ENCODE peak calls at places on chromosomes 7 and 10, in six cellular contexts. E is amniotic stem cell, D is NCI-H1417, P is HTR-8/SVneo, O is astrocyte of the hippocampus, V is GM23248. T is an unnamed sample.

GRCh38 chr10:43623351-43623750 is 17.1 kb downstream of the ZNF485 start:
- DNase-seq in E (no peak), D (no peak), P (no peak), O (peak; percentile 50), V (peak; percentile 26), T (no peak)

GRCh38 chr7:99092064-99092720 is 51.7 kb downstream of the SMURF1 start:
- DNase-seq in E (no peak), D (no peak), P (no peak), O (no peak), V (no peak), T (no peak)

GRCh38 chr7:27173412-27174076 is 576 bp downstream of the HOXA10 start:
- DNase-seq in E (no peak), D (peak; percentile 88), P (no peak), O (no peak), V (peak; percentile 74), T (peak; percentile 47)

GRCh38 chr7:45033261-45033930 is 33.4 kb downstream of the CCM2 start:
- DNase-seq in E (no peak), D (no peak), P (no peak), O (peak; percentile 68), V (peak; percentile 87), T (peak; percentile 17)

GRCh38 chr7:130814753-130815152 is 80.7 kb upstream of the KLF14 start:
- DNase-seq in E (no peak), D (peak; percentile 23), P (no peak), O (peak; percentile 41), V (peak; percentile 70), T (peak; percentile 38)

GRCh38 chr7:74044366-74045350 is 16.7 kb downstream of the ELN start:
- DNase-seq in E (no peak), D (no peak), P (no peak), O (no peak), V (no peak), T (no peak)

GRCh38 chr10:76122056-76122455 is 690.6 kb downstream of the LRMDA start:
- DNase-seq in E (no peak), D (no peak), P (no peak), O (no peak), V (no peak), T (no peak)

GRCh38 chr7:1093916-1094508 is 6.1 kb downstream of the GPER1 start:
- DNase-seq in E (no peak), D (no peak), P (no peak), O (no peak), V (no peak), T (no peak)

GRCh38 chr7:150978136-150978789 is at the start of gene KCNH2:
- DNase-seq in E (no peak), D (peak; percentile 97), P (peak; percentile 40), O (peak; percentile 44), V (no peak), T (no peak)

GRCh38 chr7:83347836-83348482 is 185.3 kb upstream of the PCLO start:
- DNase-seq in E (peak; percentile 62), D (no peak), P (peak; percentile 23), O (peak; percentile 83), V (peak; percentile 79), T (peak; percentile 75)

GRCh38 chr7:66099551-66100407 is 14.9 kb upstream of the CRCP start:
- DNase-seq in E (peak; percentile 65), D (peak; percentile 84), P (no peak), O (peak; percentile 82), V (peak; percentile 87), T (peak; percentile 86)

GRCh38 chr7:132404261-132404660 is 172.0 kb downstream of the PLXNA4 start:
- DNase-seq in E (no peak), D (no peak), P (no peak), O (no peak), V (no peak), T (no peak)

GRCh38 chr7:27899601-27900000 is 159.6 kb downstream of the TAX1BP1 start:
- DNase-seq in E (no peak), D (no peak), P (no peak), O (no peak), V (peak; percentile 43), T (no peak)

GRCh38 chr7:45978010-45978681 is 57.1 kb upstream of the IGFBP3 start:
- DNase-seq in E (peak; percentile 90), D (peak; percentile 8), P (peak; percentile 92), O (peak; percentile 96), V (peak; percentile 99), T (peak; percentile 92)

GRCh38 chr10:77400041-77400440 is 237.6 kb downstream of the KCNMA1 start:
- DNase-seq in E (no peak), D (peak; percentile 60), P (no peak), O (no peak), V (no peak), T (no peak)

GRCh38 chr10:72503241-72503640 is 122.6 kb downstream of the MICU1 start:
- DNase-seq in E (no peak), D (no peak), P (no peak), O (peak; percentile 11), V (peak; percentile 77), T (peak; percentile 81)

GRCh38 chr10:79435271-79436065 is 10.0 kb downstream of the ZCCHC24 start:
- DNase-seq in E (no peak), D (no peak), P (no peak), O (peak; percentile 58), V (peak; percentile 57), T (peak; percentile 28)

GRCh38 chr7:18216270-18216669 is 188.6 kb upstream of the PRPS1L1 start:
- DNase-seq in E (no peak), D (no peak), P (no peak), O (no peak), V (no peak), T (no peak)

GRCh38 chr10:72275351-72276012 is 1.8 kb downstream of the DDIT4 start:
- DNase-seq in E (no peak), D (peak; percentile 57), P (no peak), O (no peak), V (no peak), T (no peak)

GRCh38 chr10:114389429-114389828 is 14.9 kb downstream of the AFAP1L2 start:
- DNase-seq in E (no peak), D (no peak), P (peak; percentile 50), O (peak; percentile 85), V (no peak), T (peak; percentile 29)

GRCh38 chr7:74412603-74413002 is 41.1 kb upstream of the GTF2IRD1 start:
- DNase-seq in E (no peak), D (no peak), P (no peak), O (no peak), V (peak; percentile 27), T (no peak)

GRCh38 chr10:113326160-113327111 is 226.4 kb upstream of the HABP2 start:
- DNase-seq in E (peak; percentile 81), D (no peak), P (peak; percentile 69), O (peak; percentile 79), V (peak; percentile 98), T (peak; percentile 78)

GRCh38 chr7:116713918-116714317 is 41.9 kb downstream of the MET start:
- DNase-seq in E (no peak), D (no peak), P (no peak), O (peak; percentile 50), V (peak; percentile 78), T (peak; percentile 88)

GRCh38 chr10:76190871-76191270 is 759.4 kb downstream of the LRMDA start:
- DNase-seq in E (no peak), D (peak; percentile 90), P (no peak), O (peak; percentile 52), V (no peak), T (no peak)

GRCh38 chr7:23530901-23531793 is 634 bp downstream of the TRA2A start:
- DNase-seq in E (peak; percentile 39), D (peak; percentile 95), P (peak; percentile 51), O (peak; percentile 78), V (peak; percentile 86), T (peak; percentile 51)

GRCh38 chr7:103679156-103680132 is 233.4 kb upstream of the SLC26A5 start:
- DNase-seq in E (no peak), D (no peak), P (no peak), O (peak; percentile 12), V (peak; percentile 45), T (no peak)

GRCh38 chr7:109637428-109637827 is 1067.8 kb downstream of the DNAJB9 start:
- DNase-seq in E (no peak), D (no peak), P (no peak), O (no peak), V (no peak), T (no peak)

GRCh38 chr10:77296534-77297369 is 340.9 kb downstream of the KCNMA1 start:
- DNase-seq in E (no peak), D (no peak), P (no peak), O (no peak), V (no peak), T (no peak)

GRCh38 chr10:79286318-79286951 is 60.8 kb upstream of the PPIF start:
- DNase-seq in E (no peak), D (peak; percentile 22), P (no peak), O (no peak), V (peak; percentile 30), T (no peak)

GRCh38 chr10:118948784-118949183 is 80.7 kb upstream of the NANOS1 start:
- DNase-seq in E (no peak), D (no peak), P (no peak), O (no peak), V (no peak), T (no peak)